ENCODE peak calls at places on chromosome 21, in seven cellular contexts. One of them, this sample, is unnamed.
A peak's percentile ranks its signal among the peaks of the same experiment; 100 is the strongest.

GRCh38 chr21:16377120-16377658 is 647.4 kb downstream of the USP25 start:
- DNase-seq in CD4-positive, CD25-positive, alpha-beta regulatory T cell: no peak
- DNase-seq in colonic mucosa: no peak
- DNase-seq in CD8-positive, alpha-beta T cell: no peak
- DNase-seq in adrenal gland: no peak
- DNase-seq in right cardiac atrium: peak; percentile 45
- DNase-seq in A549: no peak
- DNase-seq in this sample: no peak

GRCh38 chr21:34836103-34836932 is 167.5 kb downstream of the CLIC6 start:
- DNase-seq in right cardiac atrium: no peak
- DNase-seq in colonic mucosa: no peak
- DNase-seq in adrenal gland: peak; percentile 81
- DNase-seq in CD4-positive, CD25-positive, alpha-beta regulatory T cell: peak; percentile 19
- DNase-seq in A549: peak; percentile 60
- DNase-seq in CD8-positive, alpha-beta T cell: no peak
- DNase-seq in this sample: peak; percentile 86

GRCh38 chr21:16420086-16420724 is 690.4 kb downstream of the USP25 start:
- DNase-seq in CD4-positive, CD25-positive, alpha-beta regulatory T cell: no peak
- DNase-seq in CD8-positive, alpha-beta T cell: no peak
- DNase-seq in colonic mucosa: no peak
- DNase-seq in adrenal gland: peak; percentile 51
- DNase-seq in right cardiac atrium: peak; percentile 79
- DNase-seq in A549: no peak
- DNase-seq in this sample: no peak

GRCh38 chr21:25560151-25560783 is 47.0 kb downstream of the MRPL39 start:
- DNase-seq in adrenal gland: no peak
- DNase-seq in right cardiac atrium: peak; percentile 38
- DNase-seq in A549: no peak
- DNase-seq in CD8-positive, alpha-beta T cell: no peak
- DNase-seq in CD4-positive, CD25-positive, alpha-beta regulatory T cell: no peak
- DNase-seq in colonic mucosa: no peak
- DNase-seq in this sample: peak; percentile 56

GRCh38 chr21:27885296-27885711 is 918.4 kb upstream of the ADAMTS5 start:
- DNase-seq in CD4-positive, CD25-positive, alpha-beta regulatory T cell: no peak
- DNase-seq in adrenal gland: no peak
- DNase-seq in A549: no peak
- DNase-seq in colonic mucosa: no peak
- DNase-seq in CD8-positive, alpha-beta T cell: no peak
- DNase-seq in right cardiac atrium: no peak
- DNase-seq in this sample: no peak

GRCh38 chr21:24938592-24938991 is 668.7 kb downstream of the MRPL39 start:
- DNase-seq in colonic mucosa: no peak
- DNase-seq in CD4-positive, CD25-positive, alpha-beta regulatory T cell: no peak
- DNase-seq in A549: no peak
- DNase-seq in right cardiac atrium: no peak
- DNase-seq in CD8-positive, alpha-beta T cell: no peak
- DNase-seq in adrenal gland: no peak
- DNase-seq in this sample: no peak

GRCh38 chr21:25687787-25688186 is 46.9 kb downstream of the ATP5PF start:
- DNase-seq in A549: no peak
- DNase-seq in CD4-positive, CD25-positive, alpha-beta regulatory T cell: no peak
- DNase-seq in adrenal gland: no peak
- DNase-seq in right cardiac atrium: no peak
- DNase-seq in CD8-positive, alpha-beta T cell: no peak
- DNase-seq in colonic mucosa: no peak
- DNase-seq in this sample: no peak

GRCh38 chr21:25573409-25574206 is 33.7 kb downstream of the MRPL39 start:
- DNase-seq in CD4-positive, CD25-positive, alpha-beta regulatory T cell: peak; percentile 75
- DNase-seq in CD8-positive, alpha-beta T cell: peak; percentile 9
- DNase-seq in right cardiac atrium: no peak
- DNase-seq in A549: peak; percentile 23
- DNase-seq in adrenal gland: peak; percentile 34
- DNase-seq in colonic mucosa: no peak
- DNase-seq in this sample: no peak

GRCh38 chr21:43758132-43758619 is 17.9 kb downstream of the CSTB start:
- DNase-seq in A549: no peak
- DNase-seq in colonic mucosa: no peak
- DNase-seq in right cardiac atrium: peak; percentile 75
- DNase-seq in adrenal gland: peak; percentile 70
- DNase-seq in CD4-positive, CD25-positive, alpha-beta regulatory T cell: no peak
- DNase-seq in CD8-positive, alpha-beta T cell: no peak
- DNase-seq in this sample: no peak

GRCh38 chr21:34889537-34890257 is 159.4 kb downstream of the RUNX1 start:
- DNase-seq in A549: peak; percentile 52
- DNase-seq in adrenal gland: peak; percentile 71
- DNase-seq in colonic mucosa: peak; percentile 82
- DNase-seq in CD4-positive, CD25-positive, alpha-beta regulatory T cell: peak; percentile 80
- DNase-seq in right cardiac atrium: peak; percentile 91
- DNase-seq in CD8-positive, alpha-beta T cell: peak; percentile 60
- DNase-seq in this sample: peak; percentile 89

GRCh38 chr21:34885636-34886553 is 163.2 kb downstream of the RUNX1 start:
- DNase-seq in right cardiac atrium: peak; percentile 48
- DNase-seq in CD4-positive, CD25-positive, alpha-beta regulatory T cell: peak; percentile 54
- DNase-seq in A549: no peak
- DNase-seq in CD8-positive, alpha-beta T cell: no peak
- DNase-seq in colonic mucosa: peak; percentile 80
- DNase-seq in adrenal gland: no peak
- DNase-seq in this sample: no peak

GRCh38 chr21:30623362-30623761 is 2.9 kb downstream of the KRTAP20-4 start:
- DNase-seq in right cardiac atrium: no peak
- DNase-seq in CD4-positive, CD25-positive, alpha-beta regulatory T cell: no peak
- DNase-seq in CD8-positive, alpha-beta T cell: no peak
- DNase-seq in A549: no peak
- DNase-seq in adrenal gland: no peak
- DNase-seq in colonic mucosa: no peak
- DNase-seq in this sample: no peak

GRCh38 chr21:28136687-28137086 is 856.0 kb downstream of the LTN1 start:
- DNase-seq in A549: no peak
- DNase-seq in CD8-positive, alpha-beta T cell: no peak
- DNase-seq in adrenal gland: no peak
- DNase-seq in colonic mucosa: no peak
- DNase-seq in CD4-positive, CD25-positive, alpha-beta regulatory T cell: no peak
- DNase-seq in right cardiac atrium: no peak
- DNase-seq in this sample: no peak

GRCh38 chr21:34974162-34974981 is 74.7 kb downstream of the RUNX1 start:
- DNase-seq in right cardiac atrium: no peak
- DNase-seq in colonic mucosa: no peak
- DNase-seq in CD4-positive, CD25-positive, alpha-beta regulatory T cell: peak; percentile 92
- DNase-seq in CD8-positive, alpha-beta T cell: peak; percentile 33
- DNase-seq in A549: no peak
- DNase-seq in adrenal gland: no peak
- DNase-seq in this sample: no peak

GRCh38 chr21:27759091-27759659 is 792.3 kb upstream of the ADAMTS5 start:
- DNase-seq in CD4-positive, CD25-positive, alpha-beta regulatory T cell: no peak
- DNase-seq in CD8-positive, alpha-beta T cell: no peak
- DNase-seq in right cardiac atrium: peak; percentile 38
- DNase-seq in adrenal gland: no peak
- DNase-seq in A549: no peak
- DNase-seq in colonic mucosa: peak; percentile 32
- DNase-seq in this sample: peak; percentile 46

GRCh38 chr21:43654806-43655489 is 4.3 kb downstream of the HSF2BP start:
- DNase-seq in adrenal gland: peak; percentile 20
- DNase-seq in right cardiac atrium: no peak
- DNase-seq in A549: no peak
- DNase-seq in colonic mucosa: no peak
- DNase-seq in CD4-positive, CD25-positive, alpha-beta regulatory T cell: no peak
- DNase-seq in CD8-positive, alpha-beta T cell: no peak
- DNase-seq in this sample: no peak

GRCh38 chr21:30463713-30464112 is 16.5 kb downstream of the KRTAP19-1 start:
- DNase-seq in A549: no peak
- DNase-seq in right cardiac atrium: no peak
- DNase-seq in adrenal gland: no peak
- DNase-seq in CD4-positive, CD25-positive, alpha-beta regulatory T cell: peak; percentile 2
- DNase-seq in CD8-positive, alpha-beta T cell: no peak
- DNase-seq in colonic mucosa: no peak
- DNase-seq in this sample: no peak

GRCh38 chr21:26881504-26882228 is 36.5 kb upstream of the ADAMTS1 start:
- DNase-seq in CD8-positive, alpha-beta T cell: no peak
- DNase-seq in colonic mucosa: no peak
- DNase-seq in adrenal gland: no peak
- DNase-seq in CD4-positive, CD25-positive, alpha-beta regulatory T cell: no peak
- DNase-seq in right cardiac atrium: no peak
- DNase-seq in A549: no peak
- DNase-seq in this sample: no peak

GRCh38 chr21:16156841-16157240 is 427.1 kb downstream of the USP25 start:
- DNase-seq in CD8-positive, alpha-beta T cell: no peak
- DNase-seq in right cardiac atrium: no peak
- DNase-seq in A549: no peak
- DNase-seq in colonic mucosa: no peak
- DNase-seq in adrenal gland: no peak
- DNase-seq in CD4-positive, CD25-positive, alpha-beta regulatory T cell: no peak
- DNase-seq in this sample: no peak

GRCh38 chr21:23162213-23162946 is 2164.2 kb downstream of the NCAM2 start:
- DNase-seq in right cardiac atrium: no peak
- DNase-seq in A549: no peak
- DNase-seq in CD8-positive, alpha-beta T cell: no peak
- DNase-seq in colonic mucosa: no peak
- DNase-seq in CD4-positive, CD25-positive, alpha-beta regulatory T cell: no peak
- DNase-seq in adrenal gland: no peak
- DNase-seq in this sample: no peak

GRCh38 chr21:14215971-14216621 is at the start of gene RBM11:
- DNase-seq in colonic mucosa: peak; percentile 78
- DNase-seq in right cardiac atrium: peak; percentile 92
- DNase-seq in A549: peak; percentile 2
- DNase-seq in CD8-positive, alpha-beta T cell: peak; percentile 72
- DNase-seq in CD4-positive, CD25-positive, alpha-beta regulatory T cell: peak; percentile 79
- DNase-seq in adrenal gland: peak; percentile 18
- DNase-seq in this sample: peak; percentile 86

DNA sequence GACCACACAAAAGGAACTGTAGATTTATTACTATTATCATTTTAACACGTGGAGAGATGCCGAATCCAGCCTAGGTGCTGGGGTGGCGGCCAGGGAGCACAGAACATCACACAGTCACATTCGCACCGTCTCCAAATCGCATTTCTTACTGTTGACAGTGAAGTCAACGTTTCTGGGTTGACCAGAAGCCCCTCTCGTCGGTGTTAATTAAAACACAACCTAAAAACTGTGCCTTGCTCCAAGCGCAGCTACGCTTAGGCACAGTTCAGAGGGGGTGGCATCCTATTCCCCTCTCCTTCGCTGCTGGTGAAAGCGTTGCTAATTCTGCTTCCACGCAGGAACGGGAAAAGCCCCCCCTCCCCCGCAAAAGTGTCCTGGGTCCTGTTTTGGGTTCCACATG is 4.1 kb downstream of the RIPK4 start:
- DNase-seq in right cardiac atrium: no peak
- DNase-seq in CD8-positive, alpha-beta T cell: no peak
- DNase-seq in A549: no peak
- DNase-seq in colonic mucosa: no peak
- DNase-seq in adrenal gland: no peak
- DNase-seq in CD4-positive, CD25-positive, alpha-beta regulatory T cell: no peak
- DNase-seq in this sample: no peak
- H3K4me3 ChIP-seq in right cardiac atrium: no peak overlapping the region
- H3K4me3 ChIP-seq in CD8-positive, alpha-beta T cell: no peak overlapping the region
- H3K4me3 ChIP-seq in A549: no peak overlapping the region
- H3K4me3 ChIP-seq in colonic mucosa: no peak overlapping the region
- H3K4me3 ChIP-seq in adrenal gland: no peak overlapping the region
- H3K4me3 ChIP-seq in CD4-positive, CD25-positive, alpha-beta regulatory T cell: no peak overlapping the region
- H3K4me3 ChIP-seq in this sample: no peak overlapping the region

GRCh38 chr21:36338975-36339374 is 19.0 kb downstream of the MORC3 start:
- DNase-seq in CD4-positive, CD25-positive, alpha-beta regulatory T cell: no peak
- DNase-seq in colonic mucosa: no peak
- DNase-seq in CD8-positive, alpha-beta T cell: no peak
- DNase-seq in right cardiac atrium: no peak
- DNase-seq in adrenal gland: no peak
- DNase-seq in A549: no peak
- DNase-seq in this sample: no peak

GRCh38 chr21:36337099-36337509 is 17.1 kb downstream of the MORC3 start:
- DNase-seq in A549: peak; percentile 31
- DNase-seq in colonic mucosa: no peak
- DNase-seq in CD4-positive, CD25-positive, alpha-beta regulatory T cell: no peak
- DNase-seq in right cardiac atrium: no peak
- DNase-seq in adrenal gland: no peak
- DNase-seq in CD8-positive, alpha-beta T cell: no peak
- DNase-seq in this sample: no peak
- H3K27ac ChIP-seq in A549: peak overlapping the region; percentile 76
- H3K27ac ChIP-seq in colonic mucosa: no peak overlapping the region
- H3K27ac ChIP-seq in CD4-positive, CD25-positive, alpha-beta regulatory T cell: no peak overlapping the region
- H3K27ac ChIP-seq in right cardiac atrium: no peak overlapping the region
- H3K27ac ChIP-seq in adrenal gland: no peak overlapping the region
- H3K27ac ChIP-seq in CD8-positive, alpha-beta T cell: no peak overlapping the region
- H3K27ac ChIP-seq in this sample: no peak overlapping the region

GRCh38 chr21:41681336-41681801 is 85.5 kb downstream of the RIPK4 start:
- DNase-seq in colonic mucosa: no peak
- DNase-seq in CD8-positive, alpha-beta T cell: no peak
- DNase-seq in A549: no peak
- DNase-seq in CD4-positive, CD25-positive, alpha-beta regulatory T cell: no peak
- DNase-seq in adrenal gland: no peak
- DNase-seq in right cardiac atrium: no peak
- DNase-seq in this sample: no peak
- H3K4me3 ChIP-seq in colonic mucosa: no peak overlapping the region
- H3K4me3 ChIP-seq in CD8-positive, alpha-beta T cell: no peak overlapping the region
- H3K4me3 ChIP-seq in A549: no peak overlapping the region
- H3K4me3 ChIP-seq in CD4-positive, CD25-positive, alpha-beta regulatory T cell: no peak overlapping the region
- H3K4me3 ChIP-seq in adrenal gland: no peak overlapping the region
- H3K4me3 ChIP-seq in right cardiac atrium: no peak overlapping the region
- H3K4me3 ChIP-seq in this sample: no peak overlapping the region

GRCh38 chr21:42346441-42346840 is 4.4 kb downstream of the TFF2 start:
- DNase-seq in CD4-positive, CD25-positive, alpha-beta regulatory T cell: no peak
- DNase-seq in adrenal gland: no peak
- DNase-seq in CD8-positive, alpha-beta T cell: no peak
- DNase-seq in colonic mucosa: peak; percentile 10
- DNase-seq in right cardiac atrium: no peak
- DNase-seq in A549: no peak
- DNase-seq in this sample: no peak

GRCh38 chr21:42343556-42343955 is 7.2 kb downstream of the TFF2 start:
- DNase-seq in colonic mucosa: peak; percentile 15
- DNase-seq in CD4-positive, CD25-positive, alpha-beta regulatory T cell: no peak
- DNase-seq in right cardiac atrium: no peak
- DNase-seq in CD8-positive, alpha-beta T cell: no peak
- DNase-seq in adrenal gland: no peak
- DNase-seq in A549: no peak
- DNase-seq in this sample: no peak

GRCh38 chr21:42343101-42343500 is 7.7 kb downstream of the TFF2 start:
- DNase-seq in CD4-positive, CD25-positive, alpha-beta regulatory T cell: no peak
- DNase-seq in A549: no peak
- DNase-seq in right cardiac atrium: no peak
- DNase-seq in colonic mucosa: no peak
- DNase-seq in CD8-positive, alpha-beta T cell: no peak
- DNase-seq in adrenal gland: no peak
- DNase-seq in this sample: no peak

GRCh38 chr21:42341776-42342542 is 8.8 kb downstream of the TFF2 start:
- DNase-seq in CD8-positive, alpha-beta T cell: no peak
- DNase-seq in adrenal gland: no peak
- DNase-seq in CD4-positive, CD25-positive, alpha-beta regulatory T cell: no peak
- DNase-seq in colonic mucosa: peak; percentile 16
- DNase-seq in right cardiac atrium: no peak
- DNase-seq in A549: no peak
- DNase-seq in this sample: no peak

GRCh38 chr21:42343963-42344510 is 6.8 kb downstream of the TFF2 start:
- DNase-seq in A549: no peak
- DNase-seq in CD4-positive, CD25-positive, alpha-beta regulatory T cell: no peak
- DNase-seq in adrenal gland: no peak
- DNase-seq in colonic mucosa: peak; percentile 13
- DNase-seq in right cardiac atrium: no peak
- DNase-seq in CD8-positive, alpha-beta T cell: no peak
- DNase-seq in this sample: no peak
- H3K27ac ChIP-seq in A549: no peak overlapping the region
- H3K27ac ChIP-seq in CD4-positive, CD25-positive, alpha-beta regulatory T cell: no peak overlapping the region
- H3K27ac ChIP-seq in adrenal gland: no peak overlapping the region
- H3K27ac ChIP-seq in colonic mucosa: no peak overlapping the region
- H3K27ac ChIP-seq in right cardiac atrium: no peak overlapping the region
- H3K27ac ChIP-seq in CD8-positive, alpha-beta T cell: no peak overlapping the region
- H3K27ac ChIP-seq in this sample: no peak overlapping the region